ENCODE peak calls at places on chromosomes 6 and 20, in seven cellular contexts. J is Peyer's patch, M is NCI-H1105 treated with DMSO at 0.1 percent for 48 hours, F is T1000, L is kidney tubule cell, C is pancreas, B is HFFc6. H is an unnamed sample.
A peak's percentile ranks its signal among the peaks of the same experiment; 100 is the strongest.

GRCh38 chr6:484086-484728 is 92.7 kb downstream of the IRF4 start:
- DNase-seq in L (no peak), C (no peak), F (no peak), M (peak; percentile 27), J (no peak), B (no peak), H (peak; percentile 18)

GRCh38 chr20:47489448-47489872 is 12.2 kb upstream of the NCOA3 start:
- DNase-seq in B (no peak), F (no peak), C (no peak), M (no peak), L (no peak), J (peak; percentile 71), H (no peak)

GRCh38 chr6:67863346-67863745 is 771.7 kb upstream of the ADGRB3 start:
- DNase-seq in L (no peak), F (no peak), M (no peak), B (no peak), J (no peak), C (no peak), H (no peak)

GRCh38 chr6:137830562-137830961 is 36.5 kb upstream of the TNFAIP3 start:
- DNase-seq in L (no peak), C (no peak), J (no peak), M (no peak), F (no peak), B (no peak), H (no peak)

GRCh38 chr20:57421258-57422220 is 30.3 kb downstream of the RBM38 start:
- DNase-seq in L (no peak), C (peak; percentile 8), J (no peak), F (no peak), B (no peak), M (no peak), H (no peak)

GRCh38 chr20:59141818-59142581 is 21.6 kb upstream of the ZNF831 start:
- DNase-seq in M (no peak), L (no peak), J (no peak), F (no peak), B (no peak), C (no peak), H (no peak)

GRCh38 chr6:43963203-43963602 is 164.0 kb downstream of the MRPL14 start:
- DNase-seq in C (no peak), M (no peak), B (no peak), F (no peak), L (no peak), J (no peak), H (no peak)

GRCh38 chr6:72579865-72580264 is 42.0 kb upstream of the KCNQ5 start:
- DNase-seq in M (no peak), J (no peak), B (no peak), C (no peak), F (no peak), L (no peak), H (no peak)

GRCh38 chr20:34621383-34622367 is 55.2 kb downstream of the PIGU start:
- DNase-seq in B (peak; percentile 12), F (no peak), M (no peak), C (no peak), J (no peak), L (no peak), H (no peak)

GRCh38 chr20:54002741-54003140 is 67.7 kb downstream of the BCAS1 start:
- DNase-seq in L (no peak), J (no peak), F (no peak), C (no peak), B (no peak), M (no peak), H (no peak)

GRCh38 chr6:150898390-150899170 is 33.1 kb downstream of the MTHFD1L start:
- DNase-seq in M (no peak), J (no peak), C (no peak), F (no peak), L (peak; percentile 19), B (no peak), H (no peak)

GRCh38 chr20:43681468-43681942 is 14.6 kb downstream of the MYBL2 start:
- DNase-seq in L (peak; percentile 21), B (no peak), M (no peak), J (no peak), F (no peak), C (peak; percentile 81), H (no peak)

GRCh38 chr6:90758741-90759140 is 171.9 kb upstream of the MAP3K7 start:
- DNase-seq in C (no peak), F (no peak), B (no peak), M (no peak), J (no peak), L (no peak), H (no peak)

GRCh38 chr20:36881888-36882287 is 6.0 kb downstream of the TLDC2 start:
- DNase-seq in B (no peak), J (no peak), M (no peak), C (no peak), L (peak; percentile 96), F (no peak), H (no peak)

GRCh38 chr20:49987015-49987867 is 4.5 kb downstream of the SNAI1 start:
- DNase-seq in F (no peak), L (peak; percentile 68), C (no peak), B (no peak), J (no peak), M (no peak), H (no peak)

GRCh38 chr6:43926644-43927524 is 156.9 kb downstream of the VEGFA start:
- DNase-seq in L (peak; percentile 96), M (peak; percentile 76), C (peak; percentile 55), J (no peak), B (peak; percentile 69), F (peak; percentile 75), H (peak; percentile 84)

GRCh38 chr20:58787211-58788067 is 63.3 kb downstream of the GNAS-AS1 start:
- DNase-seq in J (no peak), F (no peak), M (no peak), L (no peak), C (no peak), B (no peak), H (no peak)